ENCODE peak calls at places on chromosomes 12 and 14, in four cellular contexts. V is H1, X is K562, F is HepG2. U is an unnamed sample.

GRCh38 chr12:33967760-33968159 is 54.5 kb upstream of the ALG10 start:
- DNase-seq in X (no peak), V (no peak), F (no peak), U (no peak)

GRCh38 chr14:93343797-93344196 is 3.2 kb upstream of the COX8C start:
- DNase-seq in F (no peak), X (no peak), V (no peak), U (no peak)

GRCh38 chr12:44246481-44247105 is 410.7 kb downstream of the TMEM117 start:
- DNase-seq in F (no peak), X (no peak), V (no peak), U (no peak)

GRCh38 chr14:104870368-104871144 is 5.5 kb downstream of the CEP170B start:
- DNase-seq in F (peak; percentile 21), X (peak; percentile 36), V (no peak), U (no peak)

GRCh38 chr12:124752437-124753229 is 111.0 kb downstream of the SCARB1 start:
- DNase-seq in F (no peak), X (no peak), V (no peak), U (no peak)

GRCh38 chr12:97321640-97322039 is 141.0 kb upstream of the RMST start:
- DNase-seq in F (no peak), X (no peak), V (no peak), U (no peak)

GRCh38 chr12:116784238-116784612 is 46.1 kb downstream of the RNFT2 start:
- DNase-seq in V (no peak), F (no peak), X (peak; percentile 54), U (no peak)

GRCh38 chr12:50647479-50647878 is 116.4 kb upstream of the ATF1 start:
- DNase-seq in F (peak; percentile 15), X (peak; percentile 22), V (no peak), U (no peak)

GRCh38 chr14:72731252-72732020 is 162.5 kb downstream of the DPF3 start:
- DNase-seq in F (no peak), V (no peak), X (no peak), U (no peak)

GRCh38 chr14:77003960-77004710 is 24.4 kb downstream of the IRF2BPL start:
- DNase-seq in V (no peak), X (no peak), F (no peak), U (no peak)

GRCh38 chr14:105525861-105526780 is at the start of gene TMEM121:
- DNase-seq in F (no peak), V (no peak), X (peak; percentile 18), U (no peak)

GRCh38 chr12:17928708-17929366 is 161.2 kb downstream of the RERGL start:
- DNase-seq in V (peak; percentile 2), F (peak; percentile 57), X (no peak), U (peak; percentile 90)

GRCh38 chr14:101857226-101857625 is 95.7 kb downstream of the PPP2R5C start:
- DNase-seq in V (no peak), X (peak; percentile 30), F (no peak), U (no peak)

GRCh38 chr14:60981626-60982455 is 796 bp downstream of the SLC38A6 start:
- DNase-seq in F (peak; percentile 45), X (peak; percentile 71), V (no peak), U (peak; percentile 72)

GRCh38 chr14:98952595-98953325 is 319.2 kb downstream of the BCL11B start:
- DNase-seq in F (no peak), V (no peak), X (peak; percentile 1), U (no peak)

GRCh38 chr12:46406352-46407027 is 33.9 kb upstream of the SLC38A2 start:
- DNase-seq in X (peak; percentile 17), V (no peak), F (no peak), U (no peak)

GRCh38 chr14:75545907-75546306 is 23.6 kb downstream of the BATF start:
- DNase-seq in X (no peak), F (no peak), V (no peak), U (no peak)

GRCh38 chr12:13701502-13701901 is 279.9 kb downstream of the GRIN2B start:
- DNase-seq in V (no peak), X (no peak), F (no peak), U (no peak)

DNA sequence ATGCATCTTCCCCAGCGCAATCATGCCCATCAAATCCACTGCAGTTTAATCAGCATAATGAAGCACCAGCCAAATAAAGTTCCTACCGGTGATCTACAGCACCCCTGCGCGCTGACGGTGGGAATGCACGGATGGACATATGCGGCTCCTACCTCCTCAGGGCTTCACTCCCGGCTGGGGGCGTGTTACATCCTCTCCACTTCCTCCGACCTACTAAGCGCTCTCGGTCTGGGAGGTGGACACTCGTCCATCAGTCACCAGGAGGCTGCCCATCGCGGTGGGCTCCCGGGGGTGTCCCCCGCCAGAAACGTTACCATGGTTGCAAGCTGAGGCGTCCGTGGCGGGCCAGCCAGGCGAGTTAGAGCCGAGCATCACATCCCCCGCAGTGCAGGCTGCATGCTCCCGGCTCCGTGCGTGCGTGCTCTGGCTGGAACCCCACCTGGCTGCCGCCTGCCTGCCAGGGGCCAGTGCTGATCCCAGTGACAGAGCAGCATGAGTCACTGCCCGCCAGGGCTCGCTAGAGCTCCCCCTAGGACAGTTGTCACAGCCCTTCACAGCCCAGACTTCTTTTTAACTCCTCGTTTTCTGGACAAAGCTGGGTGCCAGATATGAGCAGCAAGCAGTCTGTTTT is 73.0 kb downstream of the CIT start:
- DNase-seq in V (peak; percentile 68), F (peak; percentile 54), X (peak; percentile 62), U (peak; percentile 71)
- TF ChIP-seq JUN in V (peak; percentile 64), F (no peak), X (peak; percentile 74), U (peak; percentile 16)

GRCh38 chr12:12376636-12377448 is 20.0 kb downstream of the BORCS5 start:
- DNase-seq in X (peak; percentile 61), V (no peak), F (peak; percentile 81), U (peak; percentile 73)

GRCh38 chr12:12367096-12367998 is 10.5 kb downstream of the BORCS5 start:
- DNase-seq in V (no peak), X (no peak), F (no peak), U (no peak)

GRCh38 chr12:12372946-12373722 is 16.3 kb downstream of the BORCS5 start:
- DNase-seq in V (no peak), F (peak; percentile 44), X (no peak), U (no peak)
- H3K9ac ChIP-seq in V (no peak overlapping the region), F (no peak overlapping the region), X (no peak overlapping the region), U (no peak overlapping the region)

GRCh38 chr12:20946732-20947131 is 136.2 kb downstream of the SLCO1B3 start:
- DNase-seq in V (no peak), X (peak; percentile 24), F (peak; percentile 1), U (peak; percentile 22)

GRCh38 chr12:20950248-20950647 is 139.7 kb downstream of the SLCO1B3 start:
- DNase-seq in F (peak; percentile 6), V (no peak), X (peak; percentile 10), U (peak; percentile 46)
- TF ChIP-seq JUN in F (no peak), V (no peak), X (no peak), U (no peak)

GRCh38 chr14:81938341-81938740 is 404.7 kb upstream of the SEL1L start:
- DNase-seq in V (no peak), F (no peak), X (no peak), U (no peak)
- H3K9ac ChIP-seq in V (no peak overlapping the region), F (no peak overlapping the region), X (no peak overlapping the region), U (no peak overlapping the region)

GRCh38 chr12:109056891-109057290 is 4.5 kb downstream of the USP30 start:
- DNase-seq in X (no peak), F (no peak), V (no peak), U (no peak)

GRCh38 chr12:109052415-109053323 is at the start of gene USP30:
- DNase-seq in F (peak; percentile 65), V (peak; percentile 46), X (peak; percentile 90), U (peak; percentile 77)

GRCh38 chr12:109054520-109054919 is 2.1 kb downstream of the USP30 start:
- DNase-seq in X (no peak), F (no peak), V (no peak), U (no peak)

GRCh38 chr12:109052097-109052414 is 320 bp upstream of the USP30 start:
- DNase-seq in V (no peak), X (no peak), F (no peak), U (no peak)

DNA sequence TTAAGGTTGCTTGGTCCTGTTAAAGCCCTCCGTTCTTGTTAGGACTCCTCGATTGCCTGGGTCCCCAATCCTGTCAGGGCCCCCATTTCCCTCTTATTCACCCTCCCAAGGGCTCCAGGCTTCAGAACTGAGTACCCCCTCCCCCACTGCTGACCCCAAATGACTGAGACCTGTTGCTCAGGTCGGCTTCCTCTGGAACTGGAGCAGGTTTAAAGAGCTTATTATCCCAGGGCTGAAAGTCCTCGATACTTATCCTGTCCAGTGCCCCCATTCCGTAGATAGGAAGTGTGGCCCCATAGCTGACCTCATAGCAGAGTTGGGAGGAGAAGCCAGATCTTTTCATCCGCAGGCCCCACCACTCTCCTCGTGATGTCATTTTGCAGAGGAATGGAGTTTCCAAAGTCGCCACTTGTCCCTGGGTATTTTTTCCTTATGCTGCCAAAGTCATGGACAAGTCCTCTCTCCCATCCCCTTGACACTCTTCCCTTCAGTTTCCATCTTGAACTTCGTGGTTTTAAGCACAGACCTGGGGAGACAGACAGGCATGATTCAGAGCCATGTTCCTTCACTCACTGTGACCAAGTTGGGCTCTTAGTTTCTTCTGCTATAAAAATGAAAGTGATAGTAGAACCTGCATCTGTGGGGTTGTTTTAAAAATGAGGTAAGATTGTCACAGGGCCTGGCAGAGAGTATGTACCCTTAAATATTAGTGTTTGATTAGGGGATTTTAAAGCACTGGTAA is 1.2 kb downstream of the USP30 start:
- DNase-seq in F (peak; percentile 49), X (peak; percentile 34), V (no peak), U (no peak)
- TF ChIP-seq JUN in F (no peak), X (no peak), V (no peak), U (no peak)

GRCh38 chr14:64971890-64972785 is at the start of gene RAB15:
- DNase-seq in F (no peak), X (no peak), V (no peak), U (peak; percentile 33)
- H3K9ac ChIP-seq in F (peak within 1 kb of the TSS; percentile 37), X (peak within 1 kb of the TSS; percentile 74), V (peak within 1 kb of the TSS; percentile 49), U (peak within 1 kb of the TSS; percentile 50)

GRCh38 chr14:67409461-67409860 is 2.5 kb downstream of the PLEK2 start:
- DNase-seq in V (no peak), F (no peak), X (no peak), U (no peak)
- TF ChIP-seq JUN in V (no peak), F (no peak), X (no peak), U (no peak)

GRCh38 chr12:88113871-88114270 is 28.0 kb downstream of the CEP290 start:
- DNase-seq in F (no peak), V (no peak), X (no peak), U (no peak)

GRCh38 chr12:88111074-88111652 is 30.7 kb downstream of the CEP290 start:
- DNase-seq in F (peak; percentile 24), V (no peak), X (peak; percentile 25), U (peak; percentile 67)

GRCh38 chr12:88108021-88108420 is 33.9 kb downstream of the CEP290 start:
- DNase-seq in X (no peak), V (no peak), F (no peak), U (no peak)
- H3K9ac ChIP-seq in X (no peak overlapping the region), V (no peak overlapping the region), F (no peak overlapping the region), U (no peak overlapping the region)

U was measured in endothelial cell of umbilical vein.